ENCODE peak calls at places on chromosomes 13 and 19, in five cellular contexts. Y is A549, F is breast epithelium, V is stomach, S is RWPE2. K is an unnamed sample.

GRCh38 chr13:31803327-31803726 is 64.0 kb downstream of the RXFP2 start:
- DNase-seq in Y (no peak), F (no peak), V (no peak), S (no peak), K (no peak)

GRCh38 chr19:1590641-1591397 is 1.8 kb downstream of the MBD3 start:
- DNase-seq in Y (peak; percentile 33), F (no peak), V (no peak), S (peak; percentile 38), K (no peak)

GRCh38 chr19:39645800-39646411 is 9.8 kb upstream of the LGALS16 start:
- DNase-seq in Y (no peak), F (no peak), V (no peak), S (no peak), K (no peak)

GRCh38 chr19:5563008-5563431 is 4.7 kb downstream of the TINCR start:
- DNase-seq in Y (peak; percentile 24), F (no peak), V (no peak), S (no peak), K (no peak)

GRCh38 chr19:38172001-38172400 is 52.0 kb downstream of the DPF1 start:
- DNase-seq in Y (no peak), F (no peak), V (no peak), S (no peak), K (no peak)

GRCh38 chr13:79668353-79668752 is 187.4 kb downstream of the NDFIP2 start:
- DNase-seq in Y (no peak), F (no peak), V (no peak), S (no peak), K (no peak)

GRCh38 chr19:29098863-29099481 is 114.0 kb downstream of the UQCRFS1 start:
- DNase-seq in Y (peak; percentile 69), F (peak; percentile 24), V (peak; percentile 31), S (peak; percentile 76), K (peak; percentile 98)

GRCh38 chr13:45292176-45292575 is 48.8 kb downstream of the TPT1 start:
- DNase-seq in Y (no peak), F (no peak), V (no peak), S (no peak), K (no peak)

GRCh38 chr13:74571811-74572210 is 437.6 kb upstream of the KLF12 start:
- DNase-seq in Y (no peak), F (no peak), V (no peak), S (no peak), K (no peak)

GRCh38 chr19:40236026-40236355 is 9.5 kb upstream of the CCNP start:
- DNase-seq in Y (no peak), F (no peak), V (no peak), S (no peak), K (no peak)

GRCh38 chr19:13099073-13099999 is 3.3 kb downstream of the LYL1 start:
- DNase-seq in Y (no peak), F (no peak), V (peak; percentile 78), S (no peak), K (no peak)

GRCh38 chr13:113861433-113862030 is 2.3 kb downstream of the GAS6 start:
- DNase-seq in Y (no peak), F (peak; percentile 59), V (no peak), S (peak; percentile 81), K (no peak)

GRCh38 chr13:31476753-31477152 is 262.6 kb upstream of the RXFP2 start:
- DNase-seq in Y (no peak), F (no peak), V (no peak), S (no peak), K (no peak)

GRCh38 chr13:90293793-90294361 is 1053.6 kb upstream of the MIR17HG start:
- DNase-seq in Y (no peak), F (no peak), V (no peak), S (no peak), K (no peak)

GRCh38 chr19:51688665-51689571 is 4.2 kb upstream of the SPACA6 start:
- DNase-seq in Y (peak; percentile 95), F (peak; percentile 85), V (peak; percentile 88), S (peak; percentile 86), K (peak; percentile 61)

GRCh38 chr19:35641515-35642151 is at the start of gene ETV2:
- DNase-seq in Y (no peak), F (no peak), V (peak; percentile 30), S (no peak), K (no peak)

GRCh38 chr19:555474-555808 is 11.6 kb downstream of the GZMM start:
- DNase-seq in Y (no peak), F (no peak), V (no peak), S (no peak), K (no peak)

GRCh38 chr19:5150902-5151741 is 182.2 kb downstream of the KDM4B start:
- DNase-seq in Y (no peak), F (no peak), V (no peak), S (peak; percentile 49), K (no peak)

GRCh38 chr19:30105316-30105715 is 163.3 kb downstream of the URI1 start:
- DNase-seq in Y (no peak), F (no peak), V (no peak), S (no peak), K (no peak)

GRCh38 chr19:7337380-7338194 is 11.2 kb upstream of the ARHGEF18 start:
- DNase-seq in Y (no peak), F (no peak), V (no peak), S (no peak), K (no peak)

GRCh38 chr19:10861118-10861651 is 10.2 kb upstream of the CARM1 start:
- DNase-seq in Y (peak; percentile 51), F (no peak), V (peak; percentile 58), S (no peak), K (no peak)

GRCh38 chr19:30528919-30529318 is 156.7 kb downstream of the ZNF536 start:
- DNase-seq in Y (no peak), F (no peak), V (no peak), S (no peak), K (no peak)

GRCh38 chr13:91331047-91331915 is 16.2 kb upstream of the MIR17HG start:
- DNase-seq in Y (no peak), F (no peak), V (no peak), S (no peak), K (no peak)

GRCh38 chr19:36421749-36422481 is 3.5 kb upstream of the ZFP82 start:
- DNase-seq in Y (no peak), F (no peak), V (no peak), S (no peak), K (no peak)

GRCh38 chr13:33276581-33276980 is 9.0 kb downstream of the STARD13 start:
- DNase-seq in Y (no peak), F (no peak), V (no peak), S (no peak), K (no peak)
- H3K4me3 ChIP-seq in Y (no peak overlapping the region), F (no peak overlapping the region), V (no peak overlapping the region), S (no peak overlapping the region), K (no peak overlapping the region)

GRCh38 chr19:55454787-55455243 is 6.6 kb downstream of the ISOC2 start:
- DNase-seq in Y (peak; percentile 78), F (no peak), V (no peak), S (peak; percentile 55), K (no peak)

GRCh38 chr19:55453861-55454260 is 7.6 kb downstream of the ISOC2 start:
- DNase-seq in Y (no peak), F (no peak), V (no peak), S (no peak), K (no peak)

GRCh38 chr19:55451522-55452380 is 8.7 kb upstream of the SHISA7 start:
- DNase-seq in Y (no peak), F (no peak), V (no peak), S (peak; percentile 62), K (no peak)

GRCh38 chr19:55451163-55451521 is 8.0 kb upstream of the SHISA7 start:
- DNase-seq in Y (no peak), F (no peak), V (no peak), S (no peak), K (no peak)

GRCh38 chr19:55452381-55453325 is 8.8 kb downstream of the ISOC2 start:
- DNase-seq in Y (peak; percentile 80), F (no peak), V (peak; percentile 49), S (peak; percentile 51), K (no peak)
- H3K4me3 ChIP-seq in Y (peak overlapping the region; percentile 44), F (peak overlapping the region; percentile 54), V (no peak overlapping the region), S (no peak overlapping the region), K (no peak overlapping the region)

GRCh38 chr13:111866731-111867245 is 200.2 kb upstream of the SOX1 start:
- DNase-seq in Y (no peak), F (no peak), V (no peak), S (no peak), K (no peak)

GRCh38 chr13:111867657-111868056 is 199.3 kb upstream of the SOX1 start:
- DNase-seq in Y (no peak), F (no peak), V (no peak), S (no peak), K (no peak)

GRCh38 chr13:111864566-111864965 is 202.4 kb upstream of the SOX1 start:
- DNase-seq in Y (no peak), F (no peak), V (no peak), S (no peak), K (no peak)

GRCh38 chr13:111865046-111865445 is 201.9 kb upstream of the SOX1 start:
- DNase-seq in Y (no peak), F (no peak), V (no peak), S (no peak), K (no peak)

GRCh38 chr13:111865826-111866225 is 201.1 kb upstream of the SOX1 start:
- DNase-seq in Y (no peak), F (no peak), V (no peak), S (no peak), K (no peak)
- H3K4me3 ChIP-seq in Y (no peak overlapping the region), F (no peak overlapping the region), V (no peak overlapping the region), S (no peak overlapping the region), K (no peak overlapping the region)

GRCh38 chr13:40776232-40776631 is 5.2 kb upstream of the MRPS31 start:
- DNase-seq in Y (no peak), F (no peak), V (no peak), S (no peak), K (no peak)
- H3K4me3 ChIP-seq in Y (no peak overlapping the region), F (no peak overlapping the region), V (no peak overlapping the region), S (no peak overlapping the region), K (no peak overlapping the region)

K was measured in epithelial cell of proximal tubule.